ENCODE peak calls at places on chromosomes 1 and 21, in six cellular contexts. One of them, this sample, is unnamed.
A peak's percentile ranks its signal among the peaks of the same experiment; 100 is the strongest.

GRCh38 chr1:241934181-241934815 is 23.3 kb upstream of the BECN2 start:
- DNase-seq in naive thymus-derived CD4-positive, alpha-beta T cell: no peak
- DNase-seq in dorsolateral prefrontal cortex: peak; percentile 45
- DNase-seq in aorta: no peak
- DNase-seq in foreskin keratinocyte: peak; percentile 9
- DNase-seq in PC-3: no peak
- DNase-seq in this sample: no peak

GRCh38 chr1:113931456-113931855 is 2.3 kb downstream of the HIPK1 start:
- DNase-seq in naive thymus-derived CD4-positive, alpha-beta T cell: peak; percentile 73
- DNase-seq in dorsolateral prefrontal cortex: no peak
- DNase-seq in aorta: no peak
- DNase-seq in foreskin keratinocyte: no peak
- DNase-seq in PC-3: peak; percentile 63
- DNase-seq in this sample: no peak

GRCh38 chr1:15923241-15923640 is 52.7 kb downstream of the ZBTB17 start:
- DNase-seq in naive thymus-derived CD4-positive, alpha-beta T cell: no peak
- DNase-seq in dorsolateral prefrontal cortex: no peak
- DNase-seq in aorta: no peak
- DNase-seq in foreskin keratinocyte: peak; percentile 95
- DNase-seq in PC-3: peak; percentile 55
- DNase-seq in this sample: no peak

GRCh38 chr1:169113613-169114119 is 7.2 kb downstream of the ATP1B1 start:
- DNase-seq in naive thymus-derived CD4-positive, alpha-beta T cell: no peak
- DNase-seq in dorsolateral prefrontal cortex: no peak
- DNase-seq in aorta: no peak
- DNase-seq in foreskin keratinocyte: peak; percentile 97
- DNase-seq in PC-3: peak; percentile 98
- DNase-seq in this sample: no peak

GRCh38 chr1:58782308-58783089 is 1.3 kb downstream of the JUN start:
- DNase-seq in naive thymus-derived CD4-positive, alpha-beta T cell: peak; percentile 65
- DNase-seq in dorsolateral prefrontal cortex: peak; percentile 81
- DNase-seq in aorta: peak; percentile 79
- DNase-seq in foreskin keratinocyte: peak; percentile 48
- DNase-seq in PC-3: peak; percentile 45
- DNase-seq in this sample: peak; percentile 55

GRCh38 chr1:187762109-187762508 is 933.4 kb downstream of the PLA2G4A start:
- DNase-seq in naive thymus-derived CD4-positive, alpha-beta T cell: no peak
- DNase-seq in dorsolateral prefrontal cortex: no peak
- DNase-seq in aorta: no peak
- DNase-seq in foreskin keratinocyte: peak; percentile 14
- DNase-seq in PC-3: no peak
- DNase-seq in this sample: no peak

GRCh38 chr21:36247316-36247715 is 72.7 kb upstream of the MORC3 start:
- DNase-seq in naive thymus-derived CD4-positive, alpha-beta T cell: no peak
- DNase-seq in dorsolateral prefrontal cortex: no peak
- DNase-seq in aorta: no peak
- DNase-seq in foreskin keratinocyte: no peak
- DNase-seq in PC-3: no peak
- DNase-seq in this sample: no peak

GRCh38 chr1:41673806-41674205 is 189.3 kb upstream of the EDN2 start:
- DNase-seq in naive thymus-derived CD4-positive, alpha-beta T cell: peak; percentile 53
- DNase-seq in dorsolateral prefrontal cortex: no peak
- DNase-seq in aorta: no peak
- DNase-seq in foreskin keratinocyte: no peak
- DNase-seq in PC-3: no peak
- DNase-seq in this sample: no peak

GRCh38 chr1:63557365-63557987 is 34.2 kb downstream of the EFCAB7 start:
- DNase-seq in naive thymus-derived CD4-positive, alpha-beta T cell: peak; percentile 6
- DNase-seq in dorsolateral prefrontal cortex: no peak
- DNase-seq in aorta: no peak
- DNase-seq in foreskin keratinocyte: peak; percentile 19
- DNase-seq in PC-3: peak; percentile 75
- DNase-seq in this sample: no peak

GRCh38 chr1:39657402-39657801 is 14.5 kb downstream of the NT5C1A start:
- DNase-seq in naive thymus-derived CD4-positive, alpha-beta T cell: no peak
- DNase-seq in dorsolateral prefrontal cortex: no peak
- DNase-seq in aorta: no peak
- DNase-seq in foreskin keratinocyte: no peak
- DNase-seq in PC-3: no peak
- DNase-seq in this sample: no peak

GRCh38 chr1:7539772-7540175 is 231.3 kb upstream of the VAMP3 start:
- DNase-seq in naive thymus-derived CD4-positive, alpha-beta T cell: no peak
- DNase-seq in dorsolateral prefrontal cortex: no peak
- DNase-seq in aorta: peak; percentile 45
- DNase-seq in foreskin keratinocyte: peak; percentile 82
- DNase-seq in PC-3: peak; percentile 69
- DNase-seq in this sample: no peak

GRCh38 chr1:85224734-85225623 is 24.2 kb upstream of the SYDE2 start:
- DNase-seq in naive thymus-derived CD4-positive, alpha-beta T cell: no peak
- DNase-seq in dorsolateral prefrontal cortex: no peak
- DNase-seq in aorta: no peak
- DNase-seq in foreskin keratinocyte: peak; percentile 76
- DNase-seq in PC-3: peak; percentile 72
- DNase-seq in this sample: no peak

GRCh38 chr1:98210064-98210463 is 289.2 kb upstream of the DPYD start:
- DNase-seq in naive thymus-derived CD4-positive, alpha-beta T cell: no peak
- DNase-seq in dorsolateral prefrontal cortex: no peak
- DNase-seq in aorta: no peak
- DNase-seq in foreskin keratinocyte: peak; percentile 87
- DNase-seq in PC-3: peak; percentile 13
- DNase-seq in this sample: no peak
- H3K27ac ChIP-seq in naive thymus-derived CD4-positive, alpha-beta T cell: no peak overlapping the region
- H3K27ac ChIP-seq in dorsolateral prefrontal cortex: no peak overlapping the region
- H3K27ac ChIP-seq in aorta: no peak overlapping the region
- H3K27ac ChIP-seq in foreskin keratinocyte: no peak overlapping the region
- H3K27ac ChIP-seq in PC-3: no peak overlapping the region
- H3K27ac ChIP-seq in this sample: no peak overlapping the region

DNA sequence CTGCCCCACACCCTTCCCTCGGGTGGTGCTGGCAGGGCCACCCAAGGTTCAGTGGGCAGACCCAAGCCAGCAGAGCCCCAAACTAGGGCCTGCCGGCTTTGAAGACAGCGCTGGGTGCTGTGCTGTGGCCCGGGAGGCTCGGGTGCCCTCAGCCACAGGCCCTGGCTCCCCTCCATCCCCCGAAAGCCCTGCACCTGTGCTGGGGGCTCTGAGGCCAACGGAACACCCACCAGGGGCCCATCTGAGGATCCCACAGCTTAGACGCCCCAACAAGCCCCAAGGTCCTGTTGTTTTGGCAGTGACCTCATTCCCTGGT is 8.6 kb downstream of the ITGB2 start:
- DNase-seq in naive thymus-derived CD4-positive, alpha-beta T cell: no peak
- DNase-seq in dorsolateral prefrontal cortex: no peak
- DNase-seq in aorta: no peak
- DNase-seq in foreskin keratinocyte: no peak
- DNase-seq in PC-3: no peak
- DNase-seq in this sample: no peak
- H3K27ac ChIP-seq in naive thymus-derived CD4-positive, alpha-beta T cell: peak overlapping the region; percentile 80
- H3K27ac ChIP-seq in dorsolateral prefrontal cortex: peak overlapping the region; percentile 51
- H3K27ac ChIP-seq in aorta: no peak overlapping the region
- H3K27ac ChIP-seq in foreskin keratinocyte: no peak overlapping the region
- H3K27ac ChIP-seq in PC-3: peak overlapping the region; percentile 76
- H3K27ac ChIP-seq in this sample: no peak overlapping the region

DNA sequence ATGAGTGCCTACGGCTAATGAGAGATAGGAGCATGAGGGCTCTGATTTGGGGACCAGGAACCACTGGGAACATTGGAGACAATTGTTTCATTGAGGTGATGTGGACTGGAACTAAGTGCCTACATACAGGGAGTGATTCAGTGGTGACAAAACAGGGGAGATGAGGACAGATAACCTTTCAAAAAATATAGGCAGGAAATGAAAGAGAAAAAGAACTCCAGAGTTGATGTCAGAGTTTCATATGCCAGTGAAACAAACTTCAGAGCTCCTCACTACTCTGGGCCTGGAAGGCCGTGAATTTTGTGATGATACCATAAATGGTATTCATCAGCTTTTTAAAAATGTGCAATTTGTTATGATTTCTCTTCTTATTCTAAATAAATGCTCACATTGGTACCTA is 39.3 kb downstream of the FASLG start:
- DNase-seq in naive thymus-derived CD4-positive, alpha-beta T cell: no peak
- DNase-seq in dorsolateral prefrontal cortex: no peak
- DNase-seq in aorta: no peak
- DNase-seq in foreskin keratinocyte: no peak
- DNase-seq in PC-3: peak; percentile 77
- DNase-seq in this sample: no peak
- H3K27ac ChIP-seq in naive thymus-derived CD4-positive, alpha-beta T cell: peak overlapping the region; percentile 50
- H3K27ac ChIP-seq in dorsolateral prefrontal cortex: no peak overlapping the region
- H3K27ac ChIP-seq in aorta: no peak overlapping the region
- H3K27ac ChIP-seq in foreskin keratinocyte: peak overlapping the region; percentile 23
- H3K27ac ChIP-seq in PC-3: peak overlapping the region; percentile 55
- H3K27ac ChIP-seq in this sample: no peak overlapping the region

GRCh38 chr1:167821969-167822685 is 91.8 kb downstream of the ADCY10 start:
- DNase-seq in naive thymus-derived CD4-positive, alpha-beta T cell: no peak
- DNase-seq in dorsolateral prefrontal cortex: no peak
- DNase-seq in aorta: no peak
- DNase-seq in foreskin keratinocyte: no peak
- DNase-seq in PC-3: no peak
- DNase-seq in this sample: no peak

GRCh38 chr1:167819849-167820683 is 93.9 kb downstream of the ADCY10 start:
- DNase-seq in naive thymus-derived CD4-positive, alpha-beta T cell: no peak
- DNase-seq in dorsolateral prefrontal cortex: peak; percentile 71
- DNase-seq in aorta: peak; percentile 92
- DNase-seq in foreskin keratinocyte: peak; percentile 94
- DNase-seq in PC-3: peak; percentile 93
- DNase-seq in this sample: peak; percentile 70

GRCh38 chr1:167824163-167824794 is 89.7 kb downstream of the ADCY10 start:
- DNase-seq in naive thymus-derived CD4-positive, alpha-beta T cell: no peak
- DNase-seq in dorsolateral prefrontal cortex: no peak
- DNase-seq in aorta: no peak
- DNase-seq in foreskin keratinocyte: peak; percentile 44
- DNase-seq in PC-3: no peak
- DNase-seq in this sample: no peak

GRCh38 chr1:167821356-167821685 is 92.6 kb downstream of the ADCY10 start:
- DNase-seq in naive thymus-derived CD4-positive, alpha-beta T cell: no peak
- DNase-seq in dorsolateral prefrontal cortex: no peak
- DNase-seq in aorta: no peak
- DNase-seq in foreskin keratinocyte: no peak
- DNase-seq in PC-3: no peak
- DNase-seq in this sample: no peak

DNA sequence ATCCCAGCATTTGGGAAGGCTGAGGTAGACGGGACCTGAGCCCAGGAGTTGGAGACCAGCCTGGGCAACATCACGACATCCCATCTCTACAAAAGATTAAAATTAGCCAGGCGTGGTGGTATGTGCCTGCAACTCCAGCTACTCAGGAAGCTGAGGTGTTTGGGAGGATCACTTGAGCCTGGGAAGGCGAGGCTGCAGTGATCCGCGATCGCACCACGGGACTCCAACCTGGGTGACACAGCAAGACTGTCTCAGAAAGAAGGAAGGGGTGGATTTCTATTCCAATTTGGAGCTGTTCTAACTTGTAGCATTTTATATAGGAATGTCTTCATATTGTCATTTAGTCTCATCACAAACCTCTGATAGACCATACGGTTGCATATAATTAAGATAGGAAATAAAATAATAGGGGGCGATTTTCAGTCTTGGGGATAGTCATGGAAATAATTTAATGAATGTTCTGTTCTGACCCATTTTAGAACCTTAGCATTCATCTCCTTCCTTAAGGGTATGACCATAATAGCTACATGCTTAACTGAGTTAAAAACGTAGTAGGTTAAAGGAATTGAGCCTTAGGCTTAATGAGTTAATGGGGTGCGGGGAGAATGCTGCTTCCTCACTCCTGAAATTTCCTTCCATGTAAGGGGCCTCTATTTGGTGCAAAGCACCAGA is 93.1 kb downstream of the ADCY10 start:
- DNase-seq in naive thymus-derived CD4-positive, alpha-beta T cell: no peak
- DNase-seq in dorsolateral prefrontal cortex: no peak
- DNase-seq in aorta: peak; percentile 48
- DNase-seq in foreskin keratinocyte: peak; percentile 67
- DNase-seq in PC-3: no peak
- DNase-seq in this sample: no peak
- H3K27ac ChIP-seq in naive thymus-derived CD4-positive, alpha-beta T cell: no peak overlapping the region
- H3K27ac ChIP-seq in dorsolateral prefrontal cortex: no peak overlapping the region
- H3K27ac ChIP-seq in aorta: peak overlapping the region; percentile 66
- H3K27ac ChIP-seq in foreskin keratinocyte: peak overlapping the region; percentile 32
- H3K27ac ChIP-seq in PC-3: peak overlapping the region; percentile 83
- H3K27ac ChIP-seq in this sample: peak overlapping the region; percentile 87

GRCh38 chr1:228151526-228151925 is 1.8 kb downstream of the GJC2 start:
- DNase-seq in naive thymus-derived CD4-positive, alpha-beta T cell: no peak
- DNase-seq in dorsolateral prefrontal cortex: peak; percentile 40
- DNase-seq in aorta: peak; percentile 48
- DNase-seq in foreskin keratinocyte: no peak
- DNase-seq in PC-3: no peak
- DNase-seq in this sample: peak; percentile 39

GRCh38 chr1:228149341-228150020 is at the start of gene GJC2:
- DNase-seq in naive thymus-derived CD4-positive, alpha-beta T cell: no peak
- DNase-seq in dorsolateral prefrontal cortex: peak; percentile 73
- DNase-seq in aorta: peak; percentile 62
- DNase-seq in foreskin keratinocyte: peak; percentile 45
- DNase-seq in PC-3: no peak
- DNase-seq in this sample: peak; percentile 73

GRCh38 chr1:228150021-228150457 is 309 bp downstream of the GJC2 start:
- DNase-seq in naive thymus-derived CD4-positive, alpha-beta T cell: no peak
- DNase-seq in dorsolateral prefrontal cortex: peak; percentile 50
- DNase-seq in aorta: no peak
- DNase-seq in foreskin keratinocyte: no peak
- DNase-seq in PC-3: no peak
- DNase-seq in this sample: peak; percentile 45

GRCh38 chr1:228151170-228151513 is 1.4 kb downstream of the GJC2 start:
- DNase-seq in naive thymus-derived CD4-positive, alpha-beta T cell: no peak
- DNase-seq in dorsolateral prefrontal cortex: no peak
- DNase-seq in aorta: peak; percentile 39
- DNase-seq in foreskin keratinocyte: no peak
- DNase-seq in PC-3: no peak
- DNase-seq in this sample: no peak

DNA sequence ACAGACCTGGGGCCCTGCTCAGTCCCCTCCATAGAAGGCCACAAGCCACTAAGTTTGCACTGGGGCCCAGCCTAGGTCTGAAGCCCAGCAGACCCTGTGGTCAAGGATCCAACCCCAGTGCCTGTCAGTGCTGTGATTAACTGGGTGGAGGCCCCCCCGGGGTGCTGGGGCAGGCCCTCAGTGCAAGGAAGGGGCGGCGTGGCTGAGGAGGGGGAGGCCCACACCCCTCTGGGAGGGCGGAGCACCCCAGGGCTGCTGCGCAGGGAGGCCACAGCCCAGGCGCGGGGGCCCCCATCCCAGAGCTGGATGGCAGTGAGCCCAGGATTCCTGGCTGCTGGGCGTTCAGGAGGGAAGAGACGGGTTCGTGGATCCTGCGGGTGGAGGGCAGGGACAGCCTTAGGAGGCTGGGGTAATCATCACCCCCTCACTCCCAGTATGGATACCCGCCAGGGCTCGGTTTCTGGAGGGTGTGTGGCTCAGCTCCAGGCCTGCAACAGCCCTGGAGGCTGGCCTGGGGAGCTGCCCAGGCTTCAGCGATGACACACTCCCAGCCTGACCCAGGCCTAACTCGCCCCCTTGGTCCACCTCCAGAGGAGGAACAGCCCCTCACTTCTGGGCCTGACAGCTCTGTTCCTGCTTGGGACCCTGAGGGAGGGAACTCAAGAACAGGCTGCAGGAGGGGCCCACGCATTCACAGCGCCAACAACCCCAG is 884 bp downstream of the GJC2 start:
- DNase-seq in naive thymus-derived CD4-positive, alpha-beta T cell: no peak
- DNase-seq in dorsolateral prefrontal cortex: peak; percentile 83
- DNase-seq in aorta: peak; percentile 76
- DNase-seq in foreskin keratinocyte: no peak
- DNase-seq in PC-3: no peak
- DNase-seq in this sample: peak; percentile 92
- H3K27ac ChIP-seq in naive thymus-derived CD4-positive, alpha-beta T cell: no peak overlapping the region
- H3K27ac ChIP-seq in dorsolateral prefrontal cortex: peak overlapping the region; percentile 94
- H3K27ac ChIP-seq in aorta: peak overlapping the region; percentile 35
- H3K27ac ChIP-seq in foreskin keratinocyte: no peak overlapping the region
- H3K27ac ChIP-seq in PC-3: no peak overlapping the region
- H3K27ac ChIP-seq in this sample: peak overlapping the region; percentile 91

GRCh38 chr1:116919802-116920201 is 10.1 kb downstream of the PTGFRN start:
- DNase-seq in naive thymus-derived CD4-positive, alpha-beta T cell: no peak
- DNase-seq in dorsolateral prefrontal cortex: no peak
- DNase-seq in aorta: no peak
- DNase-seq in foreskin keratinocyte: no peak
- DNase-seq in PC-3: no peak
- DNase-seq in this sample: no peak
- H3K27ac ChIP-seq in naive thymus-derived CD4-positive, alpha-beta T cell: no peak overlapping the region
- H3K27ac ChIP-seq in dorsolateral prefrontal cortex: no peak overlapping the region
- H3K27ac ChIP-seq in aorta: no peak overlapping the region
- H3K27ac ChIP-seq in foreskin keratinocyte: peak overlapping the region; percentile 86
- H3K27ac ChIP-seq in PC-3: peak overlapping the region; percentile 27
- H3K27ac ChIP-seq in this sample: no peak overlapping the region

This sample was measured in uterus.